ENCODE peak calls at places on chromosome 5, in four cellular contexts. One of them, this sample, is unnamed. For H3K27me3, the result is how much of the 10 kb centered on the place peaks cover.

GRCh38 chr5:156934450-156935211 is 28.4 kb downstream of the TIMD4 start:
- DNase-seq in ovary: peak
- DNase-seq in foreskin keratinocyte: no peak
- DNase-seq in lower lobe of right lung: no peak
- DNase-seq in this sample: no peak

GRCh38 chr5:176384991-176385390 is 3.4 kb downstream of the NOP16 start:
- DNase-seq in ovary: no peak
- DNase-seq in foreskin keratinocyte: no peak
- DNase-seq in lower lobe of right lung: no peak
- DNase-seq in this sample: no peak

GRCh38 chr5:154755361-154756202 is at the start of gene LARP1:
- DNase-seq in ovary: no peak
- DNase-seq in foreskin keratinocyte: no peak
- DNase-seq in lower lobe of right lung: peak
- DNase-seq in this sample: no peak

GRCh38 chr5:107542428-107542827 is 128.3 kb downstream of the EFNA5 start:
- DNase-seq in ovary: peak
- DNase-seq in foreskin keratinocyte: peak
- DNase-seq in lower lobe of right lung: peak
- DNase-seq in this sample: peak

GRCh38 chr5:173556142-173557028 is 60.1 kb downstream of the BOD1 start:
- DNase-seq in ovary: no peak
- DNase-seq in foreskin keratinocyte: no peak
- DNase-seq in lower lobe of right lung: no peak
- DNase-seq in this sample: no peak

GRCh38 chr5:37930350-37930749 is 90.5 kb upstream of the GDNF start:
- DNase-seq in ovary: no peak
- DNase-seq in foreskin keratinocyte: no peak
- DNase-seq in lower lobe of right lung: no peak
- DNase-seq in this sample: no peak

GRCh38 chr5:127042593-127042992 is 12.2 kb upstream of the MARCHF3 start:
- DNase-seq in ovary: no peak
- DNase-seq in foreskin keratinocyte: no peak
- DNase-seq in lower lobe of right lung: no peak
- DNase-seq in this sample: no peak

GRCh38 chr5:138720840-138721239 is 32.4 kb upstream of the CTNNA1 start:
- DNase-seq in ovary: no peak
- DNase-seq in foreskin keratinocyte: no peak
- DNase-seq in lower lobe of right lung: no peak
- DNase-seq in this sample: no peak

GRCh38 chr5:122145906-122146305 is 16.6 kb downstream of the ZNF474 start:
- DNase-seq in ovary: no peak
- DNase-seq in foreskin keratinocyte: no peak
- DNase-seq in lower lobe of right lung: no peak
- DNase-seq in this sample: no peak

GRCh38 chr5:32095261-32095671 is 78.9 kb downstream of the GOLPH3 start:
- DNase-seq in ovary: peak
- DNase-seq in foreskin keratinocyte: no peak
- DNase-seq in lower lobe of right lung: no peak
- DNase-seq in this sample: no peak

GRCh38 chr5:40746703-40747102 is 9.1 kb downstream of the TTC33 start:
- DNase-seq in ovary: no peak
- DNase-seq in foreskin keratinocyte: no peak
- DNase-seq in lower lobe of right lung: no peak
- DNase-seq in this sample: peak

GRCh38 chr5:1387059-1387755 is 42.3 kb upstream of the CLPTM1L start:
- DNase-seq in ovary: no peak
- DNase-seq in foreskin keratinocyte: no peak
- DNase-seq in lower lobe of right lung: no peak
- DNase-seq in this sample: no peak

GRCh38 chr5:135085936-135086235 is 51.9 kb upstream of the PITX1 start:
- DNase-seq in ovary: no peak
- DNase-seq in foreskin keratinocyte: no peak
- DNase-seq in lower lobe of right lung: no peak
- DNase-seq in this sample: no peak

GRCh38 chr5:26192496-26192895 is 845.9 kb downstream of the CDH9 start:
- DNase-seq in ovary: no peak
- DNase-seq in foreskin keratinocyte: peak
- DNase-seq in lower lobe of right lung: no peak
- DNase-seq in this sample: no peak

GRCh38 chr5:127705120-127705892 is 2.1 kb downstream of the CCDC192 start:
- DNase-seq in ovary: no peak
- DNase-seq in foreskin keratinocyte: peak
- DNase-seq in lower lobe of right lung: no peak
- DNase-seq in this sample: peak

GRCh38 chr5:91049800-91050199 is 333.3 kb downstream of the ARRDC3 start:
- DNase-seq in ovary: no peak
- DNase-seq in foreskin keratinocyte: no peak
- DNase-seq in lower lobe of right lung: no peak
- DNase-seq in this sample: peak

GRCh38 chr5:173812811-173813550 is 75.2 kb upstream of the CPEB4 start:
- DNase-seq in ovary: no peak
- DNase-seq in foreskin keratinocyte: no peak
- DNase-seq in lower lobe of right lung: no peak
- DNase-seq in this sample: no peak

GRCh38 chr5:65722575-65723424 is 795 bp downstream of the NLN start:
- DNase-seq in ovary: peak
- DNase-seq in foreskin keratinocyte: peak
- DNase-seq in lower lobe of right lung: no peak
- DNase-seq in this sample: peak

GRCh38 chr5:176500511-176500910 is 36.7 kb downstream of the RNF44 start:
- DNase-seq in ovary: no peak
- DNase-seq in foreskin keratinocyte: no peak
- DNase-seq in lower lobe of right lung: no peak
- DNase-seq in this sample: no peak

GRCh38 chr5:80128129-80128528 is 93.0 kb downstream of the THBS4 start:
- DNase-seq in ovary: no peak
- DNase-seq in foreskin keratinocyte: peak
- DNase-seq in lower lobe of right lung: no peak
- DNase-seq in this sample: no peak

GRCh38 chr5:178524093-178524882 is 65.9 kb downstream of the COL23A1 start:
- DNase-seq in ovary: no peak
- DNase-seq in foreskin keratinocyte: no peak
- DNase-seq in lower lobe of right lung: no peak
- DNase-seq in this sample: no peak

DNA sequence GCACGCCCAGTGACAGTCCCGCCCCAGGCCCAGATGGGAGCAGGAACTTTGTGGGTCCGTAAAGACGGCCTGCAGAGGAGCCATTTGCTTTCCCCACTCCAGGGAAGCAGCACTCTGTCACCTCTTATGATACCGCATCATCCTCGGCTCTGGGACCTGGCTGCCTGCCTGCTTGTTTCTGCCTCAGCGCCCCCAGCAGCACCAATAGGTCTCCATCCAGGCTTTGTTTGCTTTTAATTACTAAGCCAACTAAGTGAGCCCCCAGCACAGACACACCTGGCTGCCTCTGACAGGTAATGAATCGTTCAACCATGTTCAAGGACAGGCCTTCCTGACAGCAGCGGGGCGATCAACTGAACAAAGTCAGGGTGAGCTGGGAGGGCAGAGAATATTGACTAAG is 141.4 kb downstream of the C5orf15 start:
- DNase-seq in ovary: no peak
- DNase-seq in foreskin keratinocyte: no peak
- DNase-seq in lower lobe of right lung: no peak
- DNase-seq in this sample: no peak
- H3K27me3 ChIP-seq in ovary: under half
- H3K27me3 ChIP-seq in foreskin keratinocyte: under half
- H3K27me3 ChIP-seq in lower lobe of right lung: under half
- H3K27me3 ChIP-seq in this sample: under half

GRCh38 chr5:57383093-57383861 is 99.3 kb downstream of the ACTBL2 start:
- DNase-seq in ovary: no peak
- DNase-seq in foreskin keratinocyte: peak
- DNase-seq in lower lobe of right lung: no peak
- DNase-seq in this sample: peak
- TF ChIP-seq CTCF in ovary: no peak
- TF ChIP-seq CTCF in foreskin keratinocyte: peak
- TF ChIP-seq CTCF in lower lobe of right lung: no peak
- TF ChIP-seq CTCF in this sample: peak

DNA sequence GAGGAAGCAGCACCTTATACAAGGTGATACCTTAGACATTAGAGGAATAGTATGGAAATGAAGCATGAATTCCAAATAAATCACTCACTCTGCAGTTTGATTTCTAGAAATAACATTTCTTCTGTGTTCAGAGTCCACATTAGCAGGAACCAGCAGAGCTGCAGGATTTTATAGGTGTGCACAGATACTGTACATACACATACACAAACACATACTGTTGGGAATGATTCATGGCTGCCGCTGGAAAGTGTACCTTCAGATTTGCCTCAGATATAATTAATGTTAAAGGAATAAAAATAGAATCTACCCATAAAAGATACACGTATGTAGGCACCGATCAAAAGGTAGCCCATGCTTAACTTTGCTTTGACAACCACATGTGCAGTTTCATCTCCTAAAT is 578.1 kb downstream of the CSNK1G3 start:
- DNase-seq in ovary: no peak
- DNase-seq in foreskin keratinocyte: peak
- DNase-seq in lower lobe of right lung: no peak
- DNase-seq in this sample: no peak
- H3K27ac ChIP-seq in ovary: no peak
- H3K27ac ChIP-seq in foreskin keratinocyte: no peak
- H3K27ac ChIP-seq in lower lobe of right lung: no peak
- H3K27ac ChIP-seq in this sample: no peak

DNA sequence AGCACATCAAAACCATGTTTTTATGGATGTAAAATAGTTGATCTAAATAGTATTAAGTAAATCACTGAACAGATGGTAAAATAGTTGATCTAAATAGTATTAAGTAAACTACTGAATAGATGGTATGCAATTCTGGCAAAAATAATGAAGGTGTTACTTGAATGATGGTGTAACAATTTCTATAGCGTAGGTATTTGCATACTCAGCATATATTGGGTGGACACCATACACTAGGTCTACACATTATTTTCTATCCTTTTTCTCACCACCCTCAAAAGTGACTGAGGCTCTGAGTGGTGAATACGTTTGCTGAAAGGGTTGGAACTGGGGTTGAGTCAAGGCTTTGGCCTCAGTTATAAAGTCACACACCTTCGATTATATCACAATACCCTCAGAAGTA is 81.3 kb downstream of the ATP10B start:
- DNase-seq in ovary: no peak
- DNase-seq in foreskin keratinocyte: no peak
- DNase-seq in lower lobe of right lung: no peak
- DNase-seq in this sample: no peak
- H3K27me3 ChIP-seq in ovary: under half
- H3K27me3 ChIP-seq in foreskin keratinocyte: under half
- H3K27me3 ChIP-seq in lower lobe of right lung: under half
- H3K27me3 ChIP-seq in this sample: under half

DNA sequence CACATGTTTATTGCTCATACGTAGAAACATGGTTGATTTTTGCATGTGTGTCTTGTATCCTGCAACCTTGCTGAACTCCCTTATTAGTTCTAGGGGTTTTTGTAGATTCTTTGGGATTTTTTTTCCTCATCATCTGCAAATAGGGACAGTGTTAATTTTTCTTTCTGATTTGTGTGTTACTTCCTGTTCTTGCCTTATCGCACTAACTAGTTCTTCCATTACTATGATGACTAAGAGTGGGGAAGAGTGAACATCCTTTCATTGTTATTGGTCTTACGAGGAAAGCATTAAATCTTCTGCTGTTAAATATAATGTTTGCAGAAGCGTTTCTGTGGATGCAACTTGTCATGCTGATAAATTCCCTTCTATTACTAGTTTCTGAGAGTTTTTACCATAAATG is 31.9 kb upstream of the RNF130 start:
- DNase-seq in ovary: no peak
- DNase-seq in foreskin keratinocyte: no peak
- DNase-seq in lower lobe of right lung: no peak
- DNase-seq in this sample: no peak
- TF ChIP-seq CTCF in ovary: no peak
- TF ChIP-seq CTCF in foreskin keratinocyte: no peak
- TF ChIP-seq CTCF in lower lobe of right lung: no peak
- TF ChIP-seq CTCF in this sample: no peak

GRCh38 chr5:132774896-132775295 is 2.1 kb downstream of the SEPTIN8 start:
- DNase-seq in ovary: no peak
- DNase-seq in foreskin keratinocyte: no peak
- DNase-seq in lower lobe of right lung: no peak
- DNase-seq in this sample: no peak
- H3K27ac ChIP-seq in ovary: no peak
- H3K27ac ChIP-seq in foreskin keratinocyte: no peak
- H3K27ac ChIP-seq in lower lobe of right lung: peak
- H3K27ac ChIP-seq in this sample: no peak

GRCh38 chr5:170080786-170081445 is 24.8 kb upstream of the FOXI1 start:
- DNase-seq in ovary: no peak
- DNase-seq in foreskin keratinocyte: no peak
- DNase-seq in lower lobe of right lung: no peak
- DNase-seq in this sample: no peak
- H3K27me3 ChIP-seq in ovary: under half
- H3K27me3 ChIP-seq in foreskin keratinocyte: under half
- H3K27me3 ChIP-seq in lower lobe of right lung: under half
- H3K27me3 ChIP-seq in this sample: under half

GRCh38 chr5:14258840-14259239 is 115.7 kb downstream of the TRIO start:
- DNase-seq in ovary: no peak
- DNase-seq in foreskin keratinocyte: no peak
- DNase-seq in lower lobe of right lung: no peak
- DNase-seq in this sample: no peak
- TF ChIP-seq CTCF in ovary: peak
- TF ChIP-seq CTCF in foreskin keratinocyte: no peak
- TF ChIP-seq CTCF in lower lobe of right lung: peak
- TF ChIP-seq CTCF in this sample: peak

GRCh38 chr5:10300246-10300645 is 7.5 kb downstream of the CMBL start:
- DNase-seq in ovary: no peak
- DNase-seq in foreskin keratinocyte: no peak
- DNase-seq in lower lobe of right lung: no peak
- DNase-seq in this sample: no peak
- H3K27ac ChIP-seq in ovary: no peak
- H3K27ac ChIP-seq in foreskin keratinocyte: no peak
- H3K27ac ChIP-seq in lower lobe of right lung: no peak
- H3K27ac ChIP-seq in this sample: no peak